ENCODE peak calls at places on chromosome 2, in six cellular contexts. P, Z, Y, U, X and V are unnamed samples.

GRCh38 chr2:101983486-101983885 is 8.3 kb upstream of the IL1R2 start:
- DNase-seq in Z (no peak), X (no peak), U (no peak), Y (no peak), P (peak; percentile 90), V (no peak)

GRCh38 chr2:61993422-61994024 is 88.0 kb downstream of the COMMD1 start:
- DNase-seq in U (no peak), Y (peak; percentile 62), X (no peak), Z (no peak), P (peak; percentile 16), V (peak; percentile 42)

GRCh38 chr2:210617732-210618330 is 61.4 kb downstream of the CPS1 start:
- DNase-seq in Y (peak; percentile 49), X (no peak), U (peak; percentile 28), Z (no peak), P (peak; percentile 19), V (no peak)

GRCh38 chr2:101112772-101113157 is 38.4 kb downstream of the TBC1D8 start:
- DNase-seq in Y (no peak), Z (no peak), X (no peak), P (no peak), U (no peak), V (no peak)

GRCh38 chr2:98486374-98486981 is 41.8 kb downstream of the INPP4A start:
- DNase-seq in Z (no peak), U (no peak), Y (no peak), P (no peak), X (no peak), V (no peak)

GRCh38 chr2:100119235-100119634 is 23.2 kb downstream of the AFF3 start:
- DNase-seq in Y (no peak), Z (no peak), U (no peak), P (no peak), X (no peak), V (peak; percentile 58)

GRCh38 chr2:237699870-237700582 is 72.6 kb downstream of the LRRFIP1 start:
- DNase-seq in Y (no peak), U (no peak), P (no peak), X (no peak), Z (no peak), V (no peak)

GRCh38 chr2:44952806-44953685 is 11.5 kb downstream of the SIX3 start:
- DNase-seq in Y (no peak), Z (no peak), X (no peak), P (no peak), U (no peak), V (peak; percentile 78)

GRCh38 chr2:128424806-128425205 is 106.1 kb upstream of the HS6ST1 start:
- DNase-seq in X (no peak), U (peak; percentile 48), Z (no peak), P (no peak), Y (no peak), V (no peak)

GRCh38 chr2:192194065-192194865 is 468 bp downstream of the TMEFF2 start:
- DNase-seq in X (peak; percentile 19), Y (peak; percentile 39), P (no peak), U (peak; percentile 13), Z (no peak), V (peak; percentile 21)

GRCh38 chr2:231370749-231371429 is 24.6 kb upstream of the B3GNT7 start:
- DNase-seq in X (no peak), Y (no peak), P (no peak), Z (no peak), U (no peak), V (peak; percentile 93)

GRCh38 chr2:27552941-27553340 is 29.9 kb upstream of the ZNF512 start:
- DNase-seq in Z (no peak), U (no peak), Y (no peak), X (no peak), P (no peak), V (no peak)

DNA sequence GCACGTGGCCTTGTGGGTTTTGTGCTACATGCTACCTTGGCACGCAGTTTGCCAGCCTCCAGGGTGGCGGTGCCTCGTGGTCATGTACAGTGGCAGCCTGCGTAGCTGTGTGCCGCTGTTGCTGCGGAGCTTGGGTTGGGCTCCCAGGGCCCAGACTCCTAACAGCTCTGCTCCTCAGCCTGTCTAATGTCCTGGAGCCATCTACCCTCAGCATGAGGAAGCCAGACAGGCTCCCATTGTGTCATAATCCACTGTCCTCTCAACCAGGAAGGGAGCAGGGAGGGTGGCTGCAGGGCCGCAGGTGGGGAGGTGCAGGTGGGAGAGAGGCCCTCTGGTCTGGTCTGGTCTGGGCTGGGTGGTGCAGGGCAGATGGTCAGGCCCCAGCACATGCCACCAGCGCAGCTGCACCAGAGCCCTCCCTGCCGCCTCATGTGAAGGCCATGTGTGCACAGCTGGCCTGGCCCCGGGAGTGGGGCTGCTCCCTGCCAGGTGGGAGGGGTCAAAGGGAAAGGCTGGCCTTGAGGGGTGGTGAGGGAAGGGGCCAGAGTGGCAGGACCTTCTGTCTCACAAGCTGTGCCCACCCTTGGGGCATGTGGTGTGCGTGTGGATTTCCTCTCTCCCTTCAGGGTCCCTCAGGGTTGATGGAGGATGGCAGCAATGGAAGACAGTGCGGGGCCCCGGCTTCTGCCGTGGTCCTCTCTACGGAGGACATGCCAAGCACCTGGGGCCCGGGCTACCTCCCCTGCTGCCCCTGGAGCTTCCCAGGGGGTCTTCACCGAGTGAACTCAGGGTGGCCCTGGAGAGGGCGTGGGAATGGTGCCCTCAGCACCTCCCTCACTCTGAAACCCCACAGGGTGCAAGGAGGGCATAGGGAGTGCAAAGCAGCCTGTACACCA is 4.8 kb downstream of the ATOH8 start:
- DNase-seq in X (no peak), P (no peak), Z (no peak), U (peak; percentile 84), Y (no peak), V (no peak)
- H3K4me3 ChIP-seq in X (no peak overlapping the region), P (no peak overlapping the region), Z (peak overlapping the region; percentile 88), U (no peak overlapping the region), Y (no peak overlapping the region), V (no peak overlapping the region)

DNA sequence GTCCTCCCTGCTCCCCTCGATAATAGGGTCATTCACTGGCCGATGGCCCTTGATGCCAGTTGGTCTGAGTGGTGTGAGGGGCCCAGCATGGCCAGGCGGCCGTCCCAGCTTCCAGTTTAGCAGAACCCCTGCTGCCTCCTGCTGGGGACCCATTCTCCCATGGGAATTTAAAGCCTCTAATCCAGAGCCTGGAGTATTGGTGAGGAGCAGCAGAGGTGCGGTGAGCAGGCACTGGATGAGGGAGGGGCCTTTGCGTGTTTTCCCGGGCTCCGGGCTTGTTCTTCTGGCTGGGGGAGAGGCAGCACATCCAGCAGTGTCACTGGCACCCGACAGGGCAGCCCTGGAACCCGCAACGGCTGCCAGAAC is 17.4 kb downstream of the KCNIP3 start:
- DNase-seq in Y (no peak), Z (no peak), X (no peak), P (no peak), U (no peak), V (no peak)
- H3K27me3 ChIP-seq in Y (peaks cover 2% of the 10 kb centered on the region), Z (no peaks in the 10 kb centered on the region), X (no peaks in the 10 kb centered on the region), P (no peaks in the 10 kb centered on the region), U (no peaks in the 10 kb centered on the region), V (no peaks in the 10 kb centered on the region)

GRCh38 chr2:54486766-54487165 is 30.6 kb downstream of the SPTBN1 start:
- DNase-seq in Y (no peak), U (no peak), Z (no peak), P (no peak), X (no peak), V (no peak)

GRCh38 chr2:54480025-54480424 is 23.9 kb downstream of the SPTBN1 start:
- DNase-seq in Z (no peak), Y (no peak), P (no peak), X (no peak), U (no peak), V (no peak)

GRCh38 chr2:54481686-54482085 is 25.6 kb downstream of the SPTBN1 start:
- DNase-seq in P (no peak), Y (no peak), X (no peak), U (no peak), Z (no peak), V (no peak)

GRCh38 chr2:54482725-54483124 is 26.6 kb downstream of the SPTBN1 start:
- DNase-seq in Y (peak; percentile 90), U (no peak), P (no peak), Z (peak; percentile 45), X (no peak), V (no peak)

DNA sequence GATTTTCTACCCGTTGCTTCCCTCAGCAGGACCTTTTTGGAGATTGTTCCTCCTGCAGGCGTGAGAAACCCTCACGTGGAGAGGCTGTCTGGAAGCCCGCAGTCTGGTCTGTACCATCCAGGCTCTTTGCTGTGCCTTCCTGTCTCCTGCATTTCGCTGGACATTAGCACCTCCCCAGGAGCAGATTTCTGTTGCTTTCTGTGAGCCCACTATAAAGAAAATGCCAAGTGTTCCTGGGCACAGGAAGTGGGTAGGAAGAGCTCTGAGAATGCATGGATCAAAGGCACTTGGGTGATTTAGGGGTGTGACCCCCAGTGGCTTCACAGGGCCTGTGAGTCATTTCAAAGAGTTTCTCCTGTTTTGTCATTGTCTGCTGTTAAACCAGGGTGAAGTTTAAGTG is 27.3 kb downstream of the SPTBN1 start:
- DNase-seq in X (no peak), U (no peak), Z (no peak), Y (no peak), P (peak; percentile 56), V (no peak)
- H3K4me3 ChIP-seq in X (no peak overlapping the region), U (no peak overlapping the region), Z (no peak overlapping the region), Y (no peak overlapping the region), P (no peak overlapping the region), V (no peak overlapping the region)

GRCh38 chr2:200147371-200147770 is 159.1 kb upstream of the SPATS2L start:
- DNase-seq in U (no peak), P (no peak), Z (no peak), Y (no peak), X (no peak), V (no peak)

GRCh38 chr2:200148366-200148765 is 158.1 kb upstream of the SPATS2L start:
- DNase-seq in Z (no peak), U (no peak), X (no peak), Y (peak; percentile 17), P (no peak), V (no peak)

GRCh38 chr2:200150411-200151086 is 155.9 kb upstream of the SPATS2L start:
- DNase-seq in U (no peak), Z (no peak), Y (no peak), X (no peak), P (no peak), V (no peak)

GRCh38 chr2:200138386-200139184 is 167.9 kb upstream of the SPATS2L start:
- DNase-seq in Y (peak; percentile 59), P (no peak), U (no peak), Z (no peak), X (no peak), V (no peak)

DNA sequence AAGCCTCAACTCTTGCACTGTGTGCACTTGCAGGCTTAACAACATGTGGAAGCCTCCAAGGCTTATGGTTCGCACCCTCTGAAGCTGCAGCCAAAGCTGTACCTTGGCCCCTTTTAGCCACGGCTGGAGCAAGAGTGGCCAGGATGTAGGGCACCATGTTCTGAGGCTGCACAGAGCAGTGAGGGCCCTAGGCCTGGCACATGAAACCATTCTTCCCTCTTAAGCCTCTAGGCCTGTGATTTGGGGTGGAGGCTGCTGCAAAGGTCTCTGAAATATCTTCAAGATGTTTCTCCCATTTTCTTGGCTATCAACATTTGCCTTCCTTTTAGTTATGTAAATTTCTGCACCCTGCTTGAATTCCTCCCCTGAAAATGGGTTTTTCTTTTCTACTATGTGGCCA is 161.9 kb upstream of the SPATS2L start:
- DNase-seq in P (no peak), Z (no peak), Y (no peak), U (no peak), X (no peak), V (no peak)
- H3K27me3 ChIP-seq in P (no peaks in the 10 kb centered on the region), Z (no peaks in the 10 kb centered on the region), Y (no peaks in the 10 kb centered on the region), U (no peaks in the 10 kb centered on the region), X (no peaks in the 10 kb centered on the region), V (no peaks in the 10 kb centered on the region)

DNA sequence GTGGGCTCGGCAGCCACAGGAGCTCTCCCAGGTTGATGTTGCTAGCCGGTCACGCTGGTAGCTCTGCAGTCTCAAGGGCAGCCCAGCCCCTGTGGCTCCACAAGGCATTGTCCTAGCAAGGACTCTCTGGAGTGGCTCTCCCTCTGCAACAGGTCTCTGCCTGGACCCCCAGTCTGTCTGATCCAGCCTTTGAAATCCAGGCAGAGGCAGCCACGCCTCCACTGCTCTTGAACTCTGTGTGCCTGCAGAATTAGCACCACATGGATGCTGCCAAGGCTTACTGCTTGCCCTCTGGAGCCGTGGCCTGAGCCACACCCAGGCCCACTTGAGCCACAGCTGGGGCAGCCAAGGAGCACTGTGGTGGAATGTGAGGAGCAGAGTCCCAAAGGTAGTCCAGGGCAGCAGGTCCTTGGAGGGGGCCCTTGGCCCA is 43.0 kb upstream of the FAHD2A start:
- DNase-seq in Y (no peak), U (no peak), X (no peak), Z (no peak), P (no peak), V (peak; percentile 37)
- H3K4me3 ChIP-seq in Y (no peak overlapping the region), U (no peak overlapping the region), X (no peak overlapping the region), Z (no peak overlapping the region), P (no peak overlapping the region), V (no peak overlapping the region)